ENCODE peak calls at places on chromosomes 13 and 19, in five cellular contexts. E is stomach, R is adrenal gland, Q is tibial nerve, U is lower leg skin. O is an unnamed sample.

GRCh38 chr13:44762946-44763345 is 186.8 kb upstream of the TSC22D1 start:
- DNase-seq in R (no peak), E (no peak), Q (no peak), U (no peak), O (no peak)

GRCh38 chr13:91804724-91805123 is 406.3 kb downstream of the GPC5 start:
- DNase-seq in U (no peak), E (no peak), R (no peak), Q (no peak), O (no peak)

GRCh38 chr13:75149781-75150180 is 332.2 kb downstream of the TBC1D4 start:
- DNase-seq in E (no peak), U (no peak), R (no peak), Q (no peak), O (no peak)

GRCh38 chr13:35988648-35989081 is 142.5 kb downstream of the DCLK1 start:
- DNase-seq in U (no peak), R (no peak), Q (no peak), E (no peak), O (no peak)

GRCh38 chr13:110495881-110496280 is 65.6 kb downstream of the RAB20 start:
- DNase-seq in U (no peak), R (no peak), Q (no peak), E (no peak), O (no peak)

GRCh38 chr19:46924874-46925547 is 64.2 kb downstream of the ARHGAP35 start:
- DNase-seq in R (no peak), Q (no peak), U (peak), E (no peak), O (peak)

GRCh38 chr13:98208606-98209005 is 31.5 kb upstream of the RNF113B start:
- DNase-seq in U (no peak), E (no peak), Q (no peak), R (no peak), O (no peak)

GRCh38 chr19:34926685-34927375 is at the start of gene ZNF30:
- DNase-seq in U (peak), Q (peak), E (peak), R (peak), O (peak)

GRCh38 chr13:77516342-77516789 is 19.1 kb upstream of the SCEL start:
- DNase-seq in E (no peak), Q (no peak), R (no peak), U (no peak), O (no peak)

GRCh38 chr19:58516964-58517833 is 2.4 kb downstream of the ZBTB45 start:
- DNase-seq in R (peak), U (no peak), E (no peak), Q (no peak), O (no peak)

GRCh38 chr19:58519087-58519354 is 589 bp downstream of the ZBTB45 start:
- DNase-seq in R (peak), U (peak), Q (peak), E (peak), O (no peak)

GRCh38 chr19:58520257-58520599 is 618 bp upstream of the ZBTB45 start:
- DNase-seq in U (no peak), E (no peak), R (no peak), Q (no peak), O (no peak)

GRCh38 chr19:58518261-58519086 is 1.1 kb downstream of the ZBTB45 start:
- DNase-seq in E (no peak), R (no peak), U (no peak), Q (no peak), O (no peak)

GRCh38 chr19:58519355-58520256 is at the start of gene ZBTB45:
- DNase-seq in R (peak), Q (peak), U (peak), E (peak), O (peak)
- TF ChIP-seq POLR2A in R (peak), Q (peak), U (no peak), E (no peak), O (peak)

GRCh38 chr19:41879670-41880328 is 2.7 kb downstream of the CD79A start:
- DNase-seq in U (no peak), Q (no peak), E (no peak), R (no peak), O (no peak)

GRCh38 chr19:41883821-41884733 is 1.1 kb downstream of the ARHGEF1 start:
- DNase-seq in R (peak), E (peak), Q (peak), U (peak), O (peak)

GRCh38 chr19:41883463-41883820 is 458 bp downstream of the ARHGEF1 start:
- DNase-seq in E (no peak), Q (no peak), U (no peak), R (no peak), O (no peak)

GRCh38 chr19:41880329-41880708 is 2.7 kb upstream of the ARHGEF1 start:
- DNase-seq in U (no peak), R (no peak), Q (no peak), E (no peak), O (no peak)

DNA sequence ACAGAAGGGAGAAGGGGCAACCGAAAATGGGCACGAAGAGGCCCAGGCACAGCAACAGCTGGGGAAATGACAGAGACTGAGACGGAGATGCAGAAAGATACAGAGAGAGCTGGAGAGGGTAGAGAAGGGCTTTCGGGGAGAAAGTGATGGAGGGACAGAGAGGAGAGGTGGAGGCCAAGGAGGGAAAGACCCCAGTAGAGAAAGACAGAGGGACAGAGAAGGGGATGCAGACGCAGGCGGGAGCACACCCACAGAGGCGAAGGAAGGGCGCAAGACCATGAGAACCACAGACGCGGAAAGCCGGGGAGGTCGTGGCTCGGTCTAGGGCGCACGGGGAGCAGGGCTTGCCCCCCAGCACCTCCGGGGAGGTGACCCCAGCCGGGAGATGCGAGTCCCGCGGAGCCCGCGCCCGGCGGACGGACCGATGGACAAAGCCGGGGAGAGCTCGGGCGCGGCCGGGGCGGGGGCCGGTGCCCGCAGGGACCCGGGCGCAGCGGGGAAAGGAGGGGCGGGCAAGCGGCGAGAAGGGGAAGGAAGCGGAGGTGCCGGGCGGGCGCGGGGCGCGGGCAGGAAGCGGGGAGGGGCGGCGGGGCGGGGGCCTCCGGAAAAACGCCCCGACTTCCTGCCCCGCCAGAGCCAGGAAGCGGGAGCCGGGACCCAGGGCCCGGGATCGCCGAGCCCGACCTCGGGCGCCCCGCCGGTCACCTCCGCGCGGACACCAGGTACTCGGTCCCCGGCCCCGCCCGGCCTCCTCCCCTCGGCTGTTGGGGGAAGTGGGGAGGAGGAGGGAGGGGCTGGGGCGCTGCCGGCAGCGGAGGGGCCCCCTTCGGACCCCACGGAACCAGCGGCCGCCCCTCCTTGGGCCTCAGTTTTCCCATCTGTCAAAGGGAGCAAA is at the start of gene ARHGEF1:
- DNase-seq in E (peak), R (peak), U (peak), Q (no peak), O (peak)
- TF ChIP-seq POLR2A in E (no peak), R (peak), U (peak), Q (no peak), O (peak)

DNA sequence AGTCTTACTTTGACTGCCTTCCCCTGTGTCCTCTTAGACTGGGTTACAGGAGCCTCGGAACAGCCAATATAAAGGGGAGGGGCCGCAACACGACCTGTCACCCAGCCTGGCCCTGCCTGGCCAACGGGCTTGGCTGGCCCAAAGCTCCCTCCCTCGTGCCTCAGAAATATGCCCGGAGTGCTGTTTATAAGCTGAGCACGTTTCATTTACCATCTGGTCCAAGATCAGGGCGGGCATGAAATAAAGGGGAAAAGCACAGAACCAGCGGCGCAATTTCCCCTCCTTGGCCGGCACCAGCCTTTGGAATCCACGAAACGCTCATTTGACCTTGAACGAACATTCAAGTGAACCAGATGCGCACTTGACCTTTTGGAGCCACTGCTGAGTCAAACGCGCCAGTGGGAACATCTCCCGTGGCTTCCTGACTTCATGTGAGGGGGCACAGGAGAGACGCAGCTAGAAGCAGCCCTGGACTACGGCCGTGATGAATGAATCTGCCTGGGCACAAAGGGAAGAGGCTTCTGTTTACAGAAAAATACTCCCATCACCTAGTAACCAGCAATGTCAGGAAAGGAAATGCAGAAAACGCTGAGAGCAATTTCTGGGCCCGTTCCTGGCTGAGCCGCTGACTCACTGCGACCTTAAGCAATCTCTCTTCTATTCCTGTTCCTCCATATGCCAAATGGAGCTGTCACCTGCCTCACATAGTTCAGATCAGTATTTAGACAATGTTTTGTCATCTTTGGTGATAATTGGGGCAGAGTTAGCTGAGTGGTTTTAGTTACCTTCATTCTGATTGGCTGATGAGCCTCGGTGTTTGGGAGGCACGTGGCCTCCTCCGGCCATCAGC is 53.3 kb downstream of the RFX2 start:
- DNase-seq in Q (peak), U (peak), R (peak), E (peak), O (no peak)
- TF ChIP-seq POLR2A in Q (peak), U (no peak), R (no peak), E (no peak), O (no peak)

GRCh38 chr19:48870048-48870447 is 1.6 kb upstream of the PLEKHA4 start:
- DNase-seq in U (no peak), E (no peak), Q (no peak), R (no peak), O (no peak)

GRCh38 chr19:48874309-48875135 is 2.3 kb downstream of the PPP1R15A start:
- DNase-seq in Q (peak), U (peak), E (peak), R (no peak), O (no peak)

GRCh38 chr19:48872182-48872883 is at the start of gene PPP1R15A:
- DNase-seq in U (peak), Q (peak), E (peak), R (peak), O (peak)

GRCh38 chr19:48872884-48873475 is 759 bp downstream of the PPP1R15A start:
- DNase-seq in R (peak), Q (peak), U (peak), E (peak), O (no peak)

GRCh38 chr19:48873476-48874308 is 1.5 kb downstream of the PPP1R15A start:
- DNase-seq in U (peak), E (no peak), Q (peak), R (no peak), O (no peak)
- TF ChIP-seq POLR2A in U (no peak), E (no peak), Q (no peak), R (no peak), O (no peak)

GRCh38 chr13:42992585-42993122 is 613 bp upstream of the EPSTI1 start:
- DNase-seq in R (no peak), Q (no peak), E (no peak), U (no peak), O (no peak)

GRCh38 chr13:42990147-42990990 is 1.7 kb downstream of the EPSTI1 start:
- DNase-seq in U (no peak), E (no peak), Q (no peak), R (no peak), O (no peak)

GRCh38 chr13:42990991-42991891 is 800 bp downstream of the EPSTI1 start:
- DNase-seq in U (no peak), E (no peak), R (no peak), Q (no peak), O (no peak)

GRCh38 chr13:42994878-42995277 is 2.8 kb upstream of the EPSTI1 start:
- DNase-seq in R (no peak), E (no peak), Q (no peak), U (no peak), O (no peak)

GRCh38 chr13:42991892-42992584 is at the start of gene EPSTI1:
- DNase-seq in U (peak), R (peak), E (peak), Q (peak), O (peak)
- TF ChIP-seq POLR2A in U (no peak), R (no peak), E (no peak), Q (peak), O (peak)

GRCh38 chr13:20570540-20570939 is 3.6 kb downstream of the IFT88 start:
- DNase-seq in E (no peak), Q (no peak), R (no peak), U (no peak), O (no peak)

GRCh38 chr13:20565120-20565736 is 1.7 kb upstream of the IFT88 start:
- DNase-seq in E (no peak), R (no peak), Q (no peak), U (no peak), O (no peak)

GRCh38 chr13:20567881-20568528 is 1.0 kb downstream of the IFT88 start:
- DNase-seq in E (no peak), Q (no peak), R (no peak), U (no peak), O (no peak)

GRCh38 chr13:20566424-20566916 is 487 bp upstream of the IFT88 start:
- DNase-seq in R (no peak), Q (peak), E (no peak), U (peak), O (no peak)

DNA sequence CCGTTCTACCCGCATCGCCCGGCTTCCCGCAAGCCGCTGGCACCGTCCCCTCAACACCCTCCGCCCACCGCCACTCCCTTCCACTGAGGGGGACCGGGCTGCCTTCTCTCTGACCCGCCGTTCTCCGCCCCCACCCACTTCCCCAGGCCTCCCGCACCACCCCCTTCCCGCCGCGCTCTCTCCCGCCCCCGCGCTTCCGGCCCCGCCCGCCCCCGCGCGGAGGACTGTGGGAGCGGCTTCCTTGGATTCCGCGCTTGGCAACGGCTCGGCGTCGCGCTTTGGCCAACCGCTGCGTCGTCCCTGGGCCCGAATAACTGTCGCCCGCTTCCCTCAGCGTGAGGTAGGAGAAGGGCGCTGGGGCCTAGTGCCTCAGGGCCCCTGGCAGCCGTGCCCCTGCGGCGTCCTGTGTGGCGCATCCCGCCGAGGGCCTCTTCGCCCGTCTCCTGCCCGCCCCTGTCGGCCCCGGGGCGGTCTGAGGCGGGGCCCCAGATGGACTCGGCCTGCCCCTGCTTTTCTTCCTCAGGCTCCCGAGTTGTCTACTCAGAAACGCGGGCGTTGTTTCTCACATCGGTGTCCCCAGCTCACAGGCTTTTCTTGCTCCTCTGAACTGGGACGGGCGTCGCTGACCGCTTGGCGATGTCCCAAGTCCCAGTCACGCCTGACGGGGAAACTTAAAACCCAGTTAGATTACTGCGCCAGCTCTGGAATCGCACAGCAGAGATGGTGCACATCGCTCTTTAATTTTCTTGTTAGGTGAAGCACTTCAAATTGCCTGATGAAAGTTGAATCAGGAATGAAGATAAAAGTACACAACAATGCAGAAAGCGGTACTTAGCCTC is at the start of gene IFT88:
- DNase-seq in E (peak), R (peak), Q (peak), U (peak), O (peak)
- TF ChIP-seq POLR2A in E (no peak), R (peak), Q (no peak), U (no peak), O (peak)

O was measured in GM12892.